ENCODE peak calls at places on chromosome 22, in six cellular contexts. F, P, D, K, Z and Q are unnamed samples.

GRCh38 chr22:33474587-33474986 is 416.4 kb upstream of the SYN3 start:
- DNase-seq in D (no peak), P (no peak), Z (no peak), F (no peak), K (no peak), Q (no peak)

GRCh38 chr22:34878996-34879395 is 187.0 kb upstream of the ISX start:
- DNase-seq in F (no peak), K (no peak), D (no peak), P (no peak), Z (no peak), Q (peak)

GRCh38 chr22:40040927-40041326 is 46.2 kb downstream of the FAM83F start:
- DNase-seq in D (no peak), F (no peak), Z (no peak), K (no peak), P (peak), Q (no peak)

GRCh38 chr22:39593061-39593930 is 22.7 kb downstream of the CACNA1I start:
- DNase-seq in Z (no peak), P (no peak), K (no peak), D (no peak), F (no peak), Q (no peak)

GRCh38 chr22:26648011-26648497 is 9.3 kb upstream of the MIAT start:
- DNase-seq in F (peak), P (no peak), K (no peak), D (peak), Z (no peak), Q (peak)

GRCh38 chr22:42881982-42882656 is 25.0 kb upstream of the ARFGAP3 start:
- DNase-seq in K (no peak), Z (no peak), F (no peak), P (no peak), D (no peak), Q (no peak)

GRCh38 chr22:34804588-34804987 is 261.4 kb upstream of the ISX start:
- DNase-seq in Z (no peak), F (peak), K (no peak), D (no peak), P (no peak), Q (peak)

GRCh38 chr22:31046591-31047226 is 34.4 kb upstream of the SMTN start:
- DNase-seq in F (peak), D (no peak), Z (no peak), P (no peak), K (no peak), Q (peak)

GRCh38 chr22:36951746-36952145 is 38.3 kb downstream of the CSF2RB start:
- DNase-seq in F (no peak), D (no peak), P (no peak), K (no peak), Z (no peak), Q (no peak)

GRCh38 chr22:19892249-19892879 is 37.7 kb upstream of the GNB1L start:
- DNase-seq in F (no peak), K (no peak), Z (peak), P (no peak), D (peak), Q (peak)

GRCh38 chr22:46652081-46652929 is 32.1 kb downstream of the GRAMD4 start:
- DNase-seq in Z (peak), P (no peak), K (no peak), F (no peak), D (no peak), Q (peak)

GRCh38 chr22:40235418-40235817 is 57.7 kb downstream of the TNRC6B start:
- DNase-seq in F (no peak), Z (no peak), K (no peak), D (no peak), P (no peak), Q (no peak)

GRCh38 chr22:32661296-32661695 is 140.2 kb upstream of the TIMP3 start:
- DNase-seq in F (no peak), K (peak), P (peak), D (no peak), Z (peak), Q (peak)